ENCODE peak calls at places on chromosome 1, in nine cellular contexts. L, I, D, H, T, X, F, K and A are unnamed samples.
A peak's percentile ranks its signal among the peaks of the same experiment; 100 is the strongest.

GRCh38 chr1:83761084-83761760 is 237.7 kb downstream of the TTLL7 start:
- DNase-seq in H (no peak), D (no peak), K (no peak), X (no peak), L (no peak), I (no peak), F (peak; percentile 27), T (peak; percentile 33), A (no peak)

GRCh38 chr1:219564072-219564471 is 48.8 kb downstream of the ZC3H11B start:
- DNase-seq in K (peak; percentile 11), L (no peak), T (no peak), I (peak; percentile 39), H (peak; percentile 4), X (no peak), D (no peak), F (no peak), A (no peak)

GRCh38 chr1:192575499-192576189 is at the start of gene RGS1:
- DNase-seq in K (no peak), D (no peak), T (no peak), I (no peak), F (peak; percentile 99), H (no peak), X (no peak), L (no peak), A (no peak)

GRCh38 chr1:116375884-116376733 is 3.1 kb downstream of the ATP1A1 start:
- DNase-seq in I (peak; percentile 89), H (peak; percentile 68), F (no peak), X (peak; percentile 68), K (peak; percentile 46), T (peak; percentile 44), D (no peak), L (peak; percentile 85), A (no peak)

GRCh38 chr1:58968360-58968952 is 184.6 kb upstream of the JUN start:
- DNase-seq in L (peak; percentile 75), K (no peak), D (no peak), X (peak; percentile 46), H (no peak), I (no peak), F (peak; percentile 94), T (no peak), A (no peak)

GRCh38 chr1:185896863-185897262 is 162.7 kb downstream of the HMCN1 start:
- DNase-seq in I (no peak), D (no peak), T (no peak), H (no peak), L (no peak), F (no peak), X (peak; percentile 40), K (no peak), A (no peak)

GRCh38 chr1:209866201-209866600 is 38.4 kb downstream of the UTP25 start:
- DNase-seq in X (no peak), T (no peak), I (no peak), H (no peak), D (no peak), F (no peak), L (no peak), K (no peak), A (no peak)

GRCh38 chr1:23169727-23170335 is 1.2 kb upstream of the LUZP1 start:
- DNase-seq in F (no peak), D (no peak), L (peak; percentile 91), I (no peak), X (peak; percentile 72), K (peak; percentile 43), T (peak; percentile 23), H (peak; percentile 32), A (no peak)

GRCh38 chr1:151920147-151920546 is 10.8 kb upstream of the THEM4 start:
- DNase-seq in F (peak; percentile 74), L (no peak), K (no peak), H (no peak), I (no peak), D (no peak), T (no peak), X (no peak), A (no peak)

GRCh38 chr1:28509705-28510349 is 4.0 kb downstream of the RCC1 start:
- DNase-seq in D (no peak), K (no peak), X (no peak), F (no peak), L (no peak), I (no peak), H (no peak), T (no peak), A (no peak)

GRCh38 chr1:67970088-67970487 is 80.3 kb downstream of the DIRAS3 start:
- DNase-seq in K (peak; percentile 40), L (peak; percentile 71), T (no peak), D (no peak), F (no peak), X (peak; percentile 90), H (no peak), I (peak; percentile 94), A (no peak)

GRCh38 chr1:212529211-212529731 is 79.3 kb upstream of the ATF3 start:
- DNase-seq in D (no peak), T (no peak), L (no peak), F (no peak), I (peak; percentile 70), K (no peak), X (peak; percentile 61), H (no peak), A (no peak)

GRCh38 chr1:109891930-109892329 is 18.7 kb upstream of the CSF1 start:
- DNase-seq in X (no peak), H (peak; percentile 35), D (no peak), K (no peak), L (peak; percentile 37), T (no peak), I (no peak), F (no peak), A (no peak)

GRCh38 chr1:43386676-43387075 is 2.9 kb downstream of the MED8 start:
- DNase-seq in I (no peak), L (no peak), H (no peak), D (no peak), T (no peak), K (no peak), X (no peak), F (no peak), A (no peak)

GRCh38 chr1:29682918-29683314 is 446.6 kb downstream of the PTPRU start:
- DNase-seq in D (no peak), X (peak; percentile 28), H (no peak), I (peak; percentile 83), K (no peak), L (no peak), F (no peak), T (no peak), A (no peak)

DNA sequence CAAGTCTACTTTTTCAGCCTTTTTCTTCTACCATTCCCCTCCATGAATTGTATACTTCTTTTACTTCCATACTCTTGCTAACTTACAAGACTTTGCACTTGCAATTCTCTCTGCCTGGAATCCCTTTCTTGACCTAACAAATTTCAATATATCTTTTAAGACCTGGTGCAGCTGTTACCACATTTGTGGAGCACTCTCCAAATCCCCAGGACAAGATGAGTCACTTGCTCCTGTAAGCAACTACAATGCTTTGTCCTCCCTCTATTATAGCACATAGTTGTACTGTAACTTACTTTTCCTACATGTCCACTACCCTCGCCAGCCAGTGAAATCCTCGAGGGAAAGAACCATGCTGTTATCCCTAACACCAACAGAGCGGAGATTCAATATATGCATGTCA is 43.1 kb downstream of the WARS2 start:
- DNase-seq in F (no peak), D (no peak), L (no peak), X (peak; percentile 64), H (no peak), K (no peak), T (no peak), I (peak; percentile 4), A (no peak)
- H3K4me2 ChIP-seq in F (no peak overlapping the region), D (no peak overlapping the region), L (no peak overlapping the region), X (no peak overlapping the region), H (no peak overlapping the region), K (no peak overlapping the region), T (no peak overlapping the region), I (no peak overlapping the region), A (no peak overlapping the region)

DNA sequence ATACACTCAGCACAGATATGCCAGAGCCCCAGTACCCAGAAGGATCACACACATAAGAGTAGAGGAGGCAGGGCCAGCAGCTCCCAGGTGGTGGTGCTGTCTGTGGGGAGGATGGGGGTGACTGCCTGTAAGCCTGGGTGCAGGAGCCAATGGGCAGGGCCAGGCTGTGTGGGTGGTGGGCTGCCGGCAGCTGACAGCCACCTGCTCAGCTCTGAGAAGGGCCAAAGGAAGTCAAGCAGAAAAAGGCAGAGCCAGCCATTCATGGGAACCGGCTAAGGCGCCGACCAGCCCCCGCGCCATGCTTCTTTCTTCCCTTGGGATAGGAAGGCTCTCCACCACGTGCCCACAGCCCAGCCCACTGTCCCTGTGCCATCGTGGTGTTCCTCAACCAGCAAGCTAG is 14.1 kb downstream of the PIK3C2B start:
- DNase-seq in K (no peak), H (no peak), I (no peak), D (no peak), T (peak; percentile 40), L (no peak), X (no peak), F (no peak), A (no peak)
- H3K4me2 ChIP-seq in K (no peak overlapping the region), H (no peak overlapping the region), I (no peak overlapping the region), D (no peak overlapping the region), T (peak overlapping the region; percentile 23), L (no peak overlapping the region), X (no peak overlapping the region), F (no peak overlapping the region), A (no peak overlapping the region)

GRCh38 chr1:114746450-114747121 is 11.2 kb downstream of the CSDE1 start:
- DNase-seq in L (no peak), K (no peak), H (no peak), T (no peak), D (no peak), I (no peak), F (no peak), X (no peak), A (no peak)
- H3K4me2 ChIP-seq in L (no peak overlapping the region), K (no peak overlapping the region), H (no peak overlapping the region), T (no peak overlapping the region), D (no peak overlapping the region), I (no peak overlapping the region), F (no peak overlapping the region), X (no peak overlapping the region), A (no peak overlapping the region)

GRCh38 chr1:52574594-52574993 is 21.7 kb upstream of the TUT4 start:
- DNase-seq in T (no peak), X (peak; percentile 98), I (peak; percentile 94), L (peak; percentile 85), D (no peak), F (no peak), H (no peak), K (peak; percentile 66), A (no peak)

GRCh38 chr1:52567943-52568342 is 15.1 kb upstream of the TUT4 start:
- DNase-seq in K (no peak), T (no peak), I (no peak), X (no peak), L (no peak), D (no peak), F (no peak), H (no peak), A (no peak)

GRCh38 chr1:52569333-52570265 is 16.7 kb upstream of the TUT4 start:
- DNase-seq in K (no peak), H (no peak), T (no peak), I (no peak), L (peak; percentile 76), F (no peak), D (no peak), X (no peak), A (no peak)

GRCh38 chr1:52572387-52572786 is 19.5 kb upstream of the TUT4 start:
- DNase-seq in K (no peak), X (no peak), T (no peak), D (no peak), H (no peak), L (no peak), I (no peak), F (no peak), A (no peak)

DNA sequence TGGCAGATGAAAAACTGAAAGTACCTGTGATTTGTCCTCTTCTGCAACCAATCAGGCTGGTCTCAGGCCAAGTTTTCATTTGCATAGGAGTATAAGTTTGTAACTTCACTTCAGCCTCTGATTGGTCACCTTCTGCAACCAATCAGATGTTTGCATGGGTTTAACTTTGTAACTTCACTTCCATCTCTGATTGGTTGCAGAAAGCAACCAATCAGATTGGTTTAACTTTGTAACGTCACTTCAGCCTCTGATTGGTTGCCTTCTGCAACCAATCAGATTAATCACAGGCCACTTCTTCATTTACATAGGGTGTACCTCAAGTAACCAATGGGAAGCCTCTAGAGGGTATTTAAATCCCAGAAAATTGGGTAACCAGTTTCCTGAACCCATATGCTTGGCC is 18.9 kb upstream of the TUT4 start:
- DNase-seq in D (no peak), H (peak; percentile 69), X (peak; percentile 11), I (peak; percentile 22), F (peak; percentile 35), T (no peak), L (no peak), K (peak; percentile 58), A (no peak)
- H3K4me2 ChIP-seq in D (no peak overlapping the region), H (peak overlapping the region; percentile 34), X (no peak overlapping the region), I (no peak overlapping the region), F (no peak overlapping the region), T (no peak overlapping the region), L (no peak overlapping the region), K (no peak overlapping the region), A (no peak overlapping the region)